ENCODE peak calls at places on chromosomes 1 and 21, in seven cellular contexts. N is tibial artery, S is H9, O is endodermal cell, R is uterus, D is suprapubic skin, K is colonic mucosa. C is an unnamed sample.

GRCh38 chr1:158564608-158565007 is 5.8 kb downstream of the OR6P1 start:
- DNase-seq in N (no peak), S (no peak), O (no peak), R (no peak), D (no peak), K (no peak), C (no peak)

GRCh38 chr1:54160351-54160750 is 7.6 kb upstream of the CDCP2 start:
- DNase-seq in N (no peak), S (peak; percentile 17), O (no peak), R (no peak), D (no peak), K (no peak), C (no peak)

GRCh38 chr1:153058826-153059784 is 1.8 kb upstream of the SPRR2A start:
- DNase-seq in N (no peak), S (no peak), O (no peak), R (no peak), D (no peak), K (no peak), C (no peak)

GRCh38 chr1:53693361-53693760 is 45.6 kb downstream of the GLIS1 start:
- DNase-seq in N (no peak), S (no peak), O (peak; percentile 74), R (no peak), D (no peak), K (no peak), C (no peak)

GRCh38 chr21:46116846-46117585 is 19.1 kb downstream of the COL6A2 start:
- DNase-seq in N (peak; percentile 64), S (peak; percentile 14), O (peak; percentile 30), R (peak; percentile 18), D (peak; percentile 56), K (no peak), C (no peak)

GRCh38 chr1:29272171-29272907 is 36.0 kb downstream of the PTPRU start:
- DNase-seq in N (peak; percentile 16), S (no peak), O (peak; percentile 46), R (no peak), D (no peak), K (no peak), C (no peak)

GRCh38 chr1:61055110-61055614 is 27.2 kb upstream of the NFIA start:
- DNase-seq in N (no peak), S (no peak), O (no peak), R (no peak), D (no peak), K (peak; percentile 54), C (no peak)

GRCh38 chr1:184456189-184456588 is 69.4 kb downstream of the C1orf21 start:
- DNase-seq in N (no peak), S (no peak), O (no peak), R (no peak), D (no peak), K (no peak), C (no peak)

DNA sequence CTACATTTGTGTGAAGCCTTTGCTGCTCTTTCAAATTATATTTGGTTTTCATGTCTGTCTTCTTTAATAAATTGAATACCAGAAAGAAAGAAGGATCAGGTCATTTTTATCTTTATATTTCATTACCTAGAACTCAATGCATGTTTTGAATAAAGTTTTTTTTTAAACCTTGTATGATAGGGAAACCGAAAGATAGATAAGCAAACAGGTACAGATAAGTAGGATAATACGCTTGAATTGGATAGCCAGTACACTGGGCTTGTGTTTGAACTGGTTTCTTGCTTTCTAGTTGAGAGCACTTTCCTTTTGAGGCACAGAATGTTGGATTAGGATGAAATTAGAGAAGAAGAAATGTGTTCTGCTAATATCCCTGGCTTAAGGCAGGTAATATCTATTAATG is 46.9 kb downstream of the PKN2 start:
- DNase-seq in N (no peak), S (no peak), O (no peak), R (no peak), D (no peak), K (no peak), C (no peak)
- H3K27ac ChIP-seq in N (peak overlapping the region; percentile 59), S (no peak overlapping the region), O (no peak overlapping the region), R (peak overlapping the region; percentile 81), D (no peak overlapping the region), K (peak overlapping the region; percentile 42), C (no peak overlapping the region)

DNA sequence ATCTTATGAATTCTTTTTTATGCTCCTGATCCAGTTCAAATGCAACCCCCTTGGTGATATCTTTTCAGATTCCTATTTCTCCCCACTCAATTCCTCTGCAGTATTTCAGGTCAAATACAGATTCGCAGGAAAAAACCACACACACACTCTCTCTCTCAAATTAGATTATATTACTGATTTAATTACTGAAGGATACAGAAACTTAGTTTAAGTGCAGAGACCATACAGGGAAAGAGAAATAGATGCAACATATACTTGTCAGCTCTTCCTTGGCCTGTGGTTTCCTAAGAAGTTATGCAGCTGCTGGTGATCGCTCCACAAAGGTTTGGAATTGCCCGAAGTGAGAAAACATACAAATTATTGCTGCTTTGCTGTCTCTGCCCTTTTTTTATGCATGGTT is 400.9 kb downstream of the AGBL4 start:
- DNase-seq in N (no peak), S (no peak), O (no peak), R (no peak), D (no peak), K (no peak), C (no peak)
- H3K9me3 ChIP-seq in N (no peaks in the 10 kb centered on the region), S (peaks cover 70% of the 10 kb centered on the region), O (peaks cover 80% of the 10 kb centered on the region), R (no peaks in the 10 kb centered on the region), D (no peaks in the 10 kb centered on the region), K (no peaks in the 10 kb centered on the region), C (no peaks in the 10 kb centered on the region)

GRCh38 chr1:71045463-71046028 is 2.1 kb downstream of the PTGER3 start:
- DNase-seq in N (peak; percentile 54), S (no peak), O (no peak), R (no peak), D (no peak), K (no peak), C (no peak)
- H3K27me3 ChIP-seq in N (no peaks in the 10 kb centered on the region), S (peaks cover 10% of the 10 kb centered on the region), O (peaks cover 34% of the 10 kb centered on the region), R (no peaks in the 10 kb centered on the region), D (peaks cover 17% of the 10 kb centered on the region), K (peaks cover 19% of the 10 kb centered on the region), C (no peaks in the 10 kb centered on the region)

DNA sequence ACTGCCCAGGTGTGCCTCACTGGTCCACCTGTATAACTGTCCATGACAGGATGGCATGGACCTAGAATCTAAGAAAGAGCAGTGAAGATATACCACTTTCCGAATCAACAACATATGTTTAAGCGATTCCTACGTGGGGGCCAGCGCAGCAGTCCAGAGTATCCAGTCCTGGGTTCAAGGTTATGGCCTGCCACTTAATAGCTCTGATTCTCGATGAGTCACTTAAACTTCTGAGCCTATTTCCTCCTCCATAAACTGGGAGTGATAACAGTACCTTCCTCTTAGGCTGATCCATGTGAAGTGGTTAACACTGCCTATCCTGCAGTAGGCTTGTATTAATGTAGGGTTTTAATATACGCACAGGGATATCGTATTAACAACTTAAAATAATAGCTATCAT is 2.8 kb downstream of the STPG1 start:
- DNase-seq in N (no peak), S (no peak), O (no peak), R (no peak), D (no peak), K (no peak), C (peak; percentile 13)
- H3K27ac ChIP-seq in N (no peak overlapping the region), S (no peak overlapping the region), O (no peak overlapping the region), R (no peak overlapping the region), D (no peak overlapping the region), K (no peak overlapping the region), C (no peak overlapping the region)